ENCODE peak calls at places on chromosomes 5 and 9, in nine cellular contexts. U is hippocampal formation, W is NCI-H774, G is activated gamma-delta T cell treated with Interleukin-2 at 50 U/mL for 16 hours, I is neuronal stem cell, C is HT1080, D is OCI-LY7, S is adrenal gland, T is heart left ventricle. Y is an unnamed sample.

GRCh38 chr9:114006931-114007691 is 71.0 kb downstream of the AMBP start:
- DNase-seq in U (no peak), W (no peak), G (no peak), I (no peak), C (no peak), D (no peak), S (no peak), T (no peak), Y (no peak)

GRCh38 chr5:145483211-145483610 is 351.9 kb downstream of the PRELID2 start:
- DNase-seq in U (no peak), W (no peak), G (no peak), I (no peak), C (peak), D (no peak), S (no peak), T (no peak), Y (no peak)

GRCh38 chr9:33782395-33783152 is 12.8 kb upstream of the PRSS3 start:
- DNase-seq in U (no peak), W (no peak), G (no peak), I (no peak), C (peak), D (no peak), S (no peak), T (no peak), Y (no peak)

GRCh38 chr5:54309751-54310432 is 481 bp downstream of the ARL15 start:
- DNase-seq in U (no peak), W (peak), G (peak), I (peak), C (peak), D (peak), S (peak), T (peak), Y (no peak)

GRCh38 chr9:131667576-131667975 is 72.3 kb downstream of the RAPGEF1 start:
- DNase-seq in U (no peak), W (no peak), G (peak), I (no peak), C (no peak), D (no peak), S (no peak), T (no peak), Y (no peak)

GRCh38 chr9:83281306-83282255 is 218.6 kb upstream of the RASEF start:
- DNase-seq in U (peak), W (peak), G (no peak), I (no peak), C (peak), D (no peak), S (peak), T (no peak), Y (no peak)

GRCh38 chr9:95907794-95908193 is 32.3 kb downstream of the ERCC6L2 start:
- DNase-seq in U (no peak), W (no peak), G (no peak), I (no peak), C (no peak), D (no peak), S (no peak), T (no peak), Y (no peak)

GRCh38 chr9:93089481-93089991 is 6.5 kb upstream of the CARD19 start:
- DNase-seq in U (no peak), W (no peak), G (no peak), I (no peak), C (no peak), D (no peak), S (no peak), T (no peak), Y (no peak)

GRCh38 chr9:32304495-32304894 is 79.9 kb upstream of the ACO1 start:
- DNase-seq in U (no peak), W (no peak), G (no peak), I (no peak), C (no peak), D (no peak), S (no peak), T (no peak), Y (no peak)

GRCh38 chr5:173395257-173395932 is 67.2 kb upstream of the STC2 start:
- DNase-seq in U (no peak), W (no peak), G (no peak), I (no peak), C (peak), D (no peak), S (peak), T (no peak), Y (no peak)

GRCh38 chr9:81293651-81294050 is 395.7 kb downstream of the TLE1 start:
- DNase-seq in U (peak), W (no peak), G (no peak), I (no peak), C (no peak), D (no peak), S (no peak), T (no peak), Y (no peak)

GRCh38 chr5:73265641-73266040 is 92.6 kb downstream of the TMEM174 start:
- DNase-seq in U (no peak), W (no peak), G (no peak), I (no peak), C (peak), D (no peak), S (no peak), T (no peak), Y (no peak)

GRCh38 chr9:86795861-86796497 is 151.3 kb downstream of the GAS1 start:
- DNase-seq in U (no peak), W (no peak), G (no peak), I (no peak), C (no peak), D (no peak), S (peak), T (no peak), Y (no peak)

GRCh38 chr5:168364151-168364661 is 72.8 kb downstream of the WWC1 start:
- DNase-seq in U (no peak), W (no peak), G (no peak), I (no peak), C (peak), D (no peak), S (no peak), T (no peak), Y (no peak)

GRCh38 chr9:69430206-69430605 is 105.2 kb downstream of the ENTREP1 start:
- DNase-seq in U (no peak), W (no peak), G (no peak), I (no peak), C (no peak), D (no peak), S (no peak), T (no peak), Y (no peak)

GRCh38 chr5:108989761-108990392 is 242.2 kb downstream of the FER start:
- DNase-seq in U (no peak), W (no peak), G (no peak), I (no peak), C (no peak), D (no peak), S (no peak), T (no peak), Y (no peak)

GRCh38 chr5:44546283-44546682 is 157.1 kb upstream of the FGF10 start:
- DNase-seq in U (no peak), W (no peak), G (no peak), I (no peak), C (peak), D (no peak), S (no peak), T (no peak), Y (no peak)

GRCh38 chr5:2172471-2172870 is 289.7 kb upstream of the IRX4 start:
- DNase-seq in U (no peak), W (no peak), G (no peak), I (no peak), C (no peak), D (no peak), S (no peak), T (no peak), Y (no peak)

GRCh38 chr9:120902286-120902685 is 24.3 kb downstream of the TRAF1 start:
- DNase-seq in U (no peak), W (no peak), G (no peak), I (no peak), C (no peak), D (peak), S (no peak), T (no peak), Y (no peak)

GRCh38 chr9:5502553-5502952 is 7.8 kb upstream of the PDCD1LG2 start:
- DNase-seq in U (no peak), W (no peak), G (no peak), I (no peak), C (no peak), D (no peak), S (no peak), T (no peak), Y (no peak)

GRCh38 chr5:135471726-135472125 is 19.6 kb upstream of the TIFAB start:
- DNase-seq in U (no peak), W (no peak), G (no peak), I (no peak), C (no peak), D (no peak), S (no peak), T (no peak), Y (no peak)

GRCh38 chr9:69411246-69411645 is 86.2 kb downstream of the ENTREP1 start:
- DNase-seq in U (no peak), W (no peak), G (no peak), I (no peak), C (no peak), D (no peak), S (no peak), T (no peak), Y (no peak)

GRCh38 chr5:60649288-60649917 is 50.6 kb downstream of the DEPDC1B start:
- DNase-seq in U (no peak), W (peak), G (no peak), I (no peak), C (peak), D (peak), S (no peak), T (no peak), Y (no peak)

GRCh38 chr9:130422546-130422945 is 22.2 kb upstream of the ASS1 start:
- DNase-seq in U (no peak), W (no peak), G (no peak), I (no peak), C (no peak), D (no peak), S (no peak), T (no peak), Y (no peak)

GRCh38 chr9:82805027-82805426 is 257.9 kb downstream of the RASEF start:
- DNase-seq in U (no peak), W (no peak), G (no peak), I (no peak), C (no peak), D (no peak), S (no peak), T (no peak), Y (no peak)

GRCh38 chr5:77316871-77317661 is 106.6 kb downstream of the PDE8B start:
- DNase-seq in U (no peak), W (no peak), G (no peak), I (no peak), C (peak), D (no peak), S (no peak), T (no peak), Y (no peak)

GRCh38 chr5:33362915-33363314 is 77.8 kb upstream of the TARS1 start:
- DNase-seq in U (no peak), W (no peak), G (no peak), I (no peak), C (no peak), D (no peak), S (peak), T (no peak), Y (no peak)

GRCh38 chr9:77648458-77649108 is 461 bp upstream of the GNA14 start:
- DNase-seq in U (peak), W (no peak), G (no peak), I (peak), C (no peak), D (no peak), S (peak), T (peak), Y (no peak)

GRCh38 chr5:68656936-68657857 is 436.6 kb upstream of the SLC30A5 start:
- DNase-seq in U (no peak), W (no peak), G (no peak), I (no peak), C (no peak), D (no peak), S (no peak), T (no peak), Y (no peak)

GRCh38 chr5:104385901-104386300 is 823.3 kb upstream of the NUDT12 start:
- DNase-seq in U (no peak), W (no peak), G (no peak), I (no peak), C (no peak), D (no peak), S (no peak), T (no peak), Y (no peak)

GRCh38 chr9:3285365-3286161 is 240.2 kb downstream of the RFX3 start:
- DNase-seq in U (no peak), W (no peak), G (no peak), I (no peak), C (no peak), D (no peak), S (no peak), T (no peak), Y (no peak)